ENCODE peak calls at places on chromosomes 7 and 10, in seven cellular contexts. Y is AG09319, K is GM18507, X is astrocyte of the cerebellum, F is hepatocyte, G is prostate gland, V is mammary epithelial cell. E is an unnamed sample.

GRCh38 chr7:517848-518629 is 1.6 kb downstream of the PDGFA start:
- DNase-seq in X (no peak), K (no peak), Y (no peak), F (peak; percentile 83), G (peak; percentile 54), V (peak; percentile 59), E (no peak)

GRCh38 chr7:112254166-112254565 is 47.7 kb downstream of the ZNF277 start:
- DNase-seq in X (no peak), F (no peak), Y (no peak), V (peak; percentile 58), G (no peak), K (no peak), E (no peak)

GRCh38 chr10:46234026-46234425 is 52.8 kb upstream of the ANTXRL start:
- DNase-seq in X (no peak), G (no peak), K (no peak), V (no peak), F (no peak), Y (no peak), E (no peak)

GRCh38 chr7:20010877-20011276 is 206.3 kb downstream of the MACC1 start:
- DNase-seq in K (no peak), F (no peak), Y (no peak), X (no peak), G (no peak), V (no peak), E (no peak)

GRCh38 chr7:80135306-80136104 is 874 bp downstream of the GNAI1 start:
- DNase-seq in F (peak; percentile 57), K (no peak), Y (no peak), V (peak; percentile 33), X (no peak), G (no peak), E (no peak)

GRCh38 chr7:51055039-51055840 is 261.4 kb downstream of the COBL start:
- DNase-seq in Y (no peak), G (no peak), V (no peak), X (no peak), K (no peak), F (no peak), E (no peak)

GRCh38 chr10:3111626-3112220 is 44.4 kb downstream of the PFKP start:
- DNase-seq in K (no peak), V (no peak), X (peak; percentile 40), F (no peak), G (no peak), Y (no peak), E (peak; percentile 82)

GRCh38 chr10:99315853-99316252 is 13.3 kb upstream of the CNNM1 start:
- DNase-seq in F (no peak), V (no peak), G (no peak), K (no peak), X (no peak), Y (no peak), E (no peak)

GRCh38 chr7:30366606-30367005 is 82.2 kb downstream of the ZNRF2 start:
- DNase-seq in G (no peak), X (no peak), Y (no peak), K (no peak), V (no peak), F (no peak), E (peak; percentile 33)

GRCh38 chr7:157610671-157611295 is 274.0 kb downstream of the DNAJB6 start:
- DNase-seq in K (no peak), G (no peak), V (no peak), Y (no peak), F (no peak), X (no peak), E (no peak)

GRCh38 chr7:26051021-26051420 is 101.0 kb upstream of the NFE2L3 start:
- DNase-seq in V (no peak), K (no peak), Y (no peak), F (no peak), X (no peak), G (no peak), E (no peak)

GRCh38 chr10:18312385-18313145 is 172.3 kb downstream of the CACNB2 start:
- DNase-seq in G (no peak), V (peak; percentile 0), Y (no peak), F (peak; percentile 63), K (peak; percentile 37), X (peak; percentile 12), E (peak; percentile 17)

GRCh38 chr10:79322616-79323566 is 24.4 kb upstream of the PPIF start:
- DNase-seq in G (peak; percentile 76), V (peak; percentile 82), X (peak; percentile 79), K (no peak), F (no peak), Y (peak; percentile 53), E (no peak)

GRCh38 chr7:82506702-82507101 is 63.1 kb upstream of the CACNA2D1 start:
- DNase-seq in X (no peak), K (no peak), G (peak; percentile 77), F (peak; percentile 26), Y (no peak), V (peak; percentile 63), E (no peak)

GRCh38 chr10:79380918-79381775 is 33.9 kb downstream of the PPIF start:
- DNase-seq in Y (no peak), V (no peak), K (no peak), G (peak; percentile 3), X (no peak), F (no peak), E (no peak)

GRCh38 chr10:1047937-1048336 is 982 bp downstream of the IDI1 start:
- DNase-seq in V (no peak), Y (no peak), K (no peak), F (no peak), G (no peak), X (no peak), E (no peak)

GRCh38 chr10:3090914-3091313 is 23.6 kb downstream of the PFKP start:
- DNase-seq in G (peak; percentile 72), X (peak; percentile 62), V (peak; percentile 78), K (no peak), Y (no peak), F (peak; percentile 66), E (peak; percentile 84)

GRCh38 chr10:87541114-87541513 is 36.4 kb downstream of the MINPP1 start:
- DNase-seq in K (no peak), V (peak; percentile 26), Y (no peak), G (no peak), X (no peak), F (no peak), E (peak; percentile 36)

GRCh38 chr10:132519382-132520146 is 18.0 kb upstream of the INPP5A start:
- DNase-seq in V (no peak), Y (no peak), F (no peak), K (no peak), X (no peak), G (no peak), E (no peak)

GRCh38 chr7:103702454-103702853 is 256.4 kb upstream of the SLC26A5 start:
- DNase-seq in G (no peak), X (no peak), V (no peak), Y (no peak), K (no peak), F (no peak), E (no peak)

GRCh38 chr10:62554632-62555199 is 180.5 kb downstream of the ZNF365 start:
- DNase-seq in G (no peak), K (peak; percentile 9), X (no peak), F (peak; percentile 56), Y (peak; percentile 27), V (peak; percentile 54), E (no peak)

GRCh38 chr7:28179081-28180030 is 1.2 kb downstream of the JAZF1 start:
- DNase-seq in G (peak; percentile 65), Y (no peak), V (peak; percentile 63), F (peak; percentile 85), X (no peak), K (peak; percentile 56), E (no peak)

GRCh38 chr7:4730971-4731370 is 44.5 kb upstream of the AP5Z1 start:
- DNase-seq in Y (no peak), X (no peak), K (no peak), G (no peak), F (no peak), V (no peak), E (no peak)

GRCh38 chr10:79927111-79927828 is 21.6 kb downstream of the SFTPD start:
- DNase-seq in V (no peak), F (no peak), K (no peak), G (no peak), Y (no peak), X (no peak), E (no peak)

GRCh38 chr7:101179117-101179779 is 845 bp downstream of the NAT16 start:
- DNase-seq in F (no peak), Y (no peak), G (no peak), K (no peak), V (no peak), X (no peak), E (no peak)

GRCh38 chr7:128361463-128362441 is at the start of gene PRRT4:
- DNase-seq in X (no peak), V (no peak), K (no peak), Y (no peak), G (no peak), F (peak; percentile 71), E (no peak)

GRCh38 chr7:90719159-90719558 is 123.0 kb downstream of the CDK14 start:
- DNase-seq in V (no peak), F (peak; percentile 19), Y (no peak), G (no peak), K (no peak), X (no peak), E (no peak)

GRCh38 chr7:27277628-27278027 is 35.0 kb downstream of the EVX1 start:
- DNase-seq in V (peak; percentile 84), F (peak; percentile 80), Y (no peak), G (no peak), X (no peak), K (no peak), E (no peak)

GRCh38 chr7:36658603-36659516 is 65.4 kb downstream of the AOAH start:
- DNase-seq in G (no peak), F (peak; percentile 52), K (no peak), Y (peak; percentile 53), X (peak; percentile 75), V (peak; percentile 97), E (peak; percentile 60)

GRCh38 chr10:91759581-91759986 is 38.6 kb upstream of the TNKS2 start:
- DNase-seq in F (no peak), G (no peak), X (no peak), Y (no peak), K (no peak), V (peak; percentile 30), E (no peak)

GRCh38 chr10:116241642-116242405 is 31.2 kb downstream of the GFRA1 start:
- DNase-seq in F (no peak), X (no peak), V (no peak), Y (peak; percentile 34), G (no peak), K (no peak), E (no peak)

GRCh38 chr10:87547734-87548311 is 43.1 kb downstream of the MINPP1 start:
- DNase-seq in Y (no peak), F (no peak), G (no peak), K (no peak), V (peak; percentile 23), X (no peak), E (peak; percentile 31)

GRCh38 chr7:155852426-155853301 is 40.4 kb upstream of the SHH start:
- DNase-seq in K (no peak), X (no peak), V (no peak), F (no peak), G (no peak), Y (no peak), E (no peak)